ENCODE peak calls at places on chromosomes 6 and 20, in eight cellular contexts. G, V, N, X, Y, W, K and A are unnamed samples.
A peak's percentile ranks its signal among the peaks of the same experiment; 100 is the strongest.

GRCh38 chr6:5776104-5776503 is 230.6 kb downstream of the NRN1 start:
- DNase-seq in G (no peak), V (no peak), N (no peak), X (no peak), Y (no peak), W (no peak), K (no peak), A (no peak)

GRCh38 chr6:110075406-110075805 is 97.3 kb downstream of the GPR6 start:
- DNase-seq in G (no peak), V (no peak), N (peak; percentile 29), X (no peak), Y (no peak), W (no peak), K (no peak), A (no peak)

GRCh38 chr6:20211941-20212391 is 303 bp downstream of the MBOAT1 start:
- DNase-seq in G (no peak), V (no peak), N (no peak), X (no peak), Y (no peak), W (no peak), K (peak; percentile 62), A (peak; percentile 58)

GRCh38 chr6:7104752-7105151 is 3.0 kb upstream of the RREB1 start:
- DNase-seq in G (no peak), V (no peak), N (no peak), X (no peak), Y (no peak), W (no peak), K (no peak), A (no peak)

GRCh38 chr6:88725111-88725711 is 238.2 kb downstream of the RNGTT start:
- DNase-seq in G (no peak), V (no peak), N (peak; percentile 19), X (no peak), Y (no peak), W (no peak), K (peak; percentile 40), A (no peak)

GRCh38 chr20:63923626-63924025 is 28.7 kb downstream of the DNAJC5 start:
- DNase-seq in G (no peak), V (no peak), N (no peak), X (no peak), Y (no peak), W (no peak), K (no peak), A (no peak)

GRCh38 chr20:44056010-44056698 is 130.8 kb downstream of the JPH2 start:
- DNase-seq in G (no peak), V (peak; percentile 25), N (no peak), X (peak; percentile 79), Y (peak; percentile 72), W (peak; percentile 56), K (peak; percentile 53), A (no peak)

GRCh38 chr6:33746651-33747100 is at the start of gene IP6K3:
- DNase-seq in G (no peak), V (no peak), N (no peak), X (no peak), Y (no peak), W (no peak), K (no peak), A (no peak)

GRCh38 chr20:2521369-2522305 is 12.9 kb upstream of the ZNF343 start:
- DNase-seq in G (no peak), V (peak; percentile 22), N (no peak), X (peak; percentile 40), Y (peak; percentile 68), W (peak; percentile 34), K (peak; percentile 77), A (no peak)

GRCh38 chr6:136723780-136724179 is 68.5 kb downstream of the MAP3K5 start:
- DNase-seq in G (no peak), V (no peak), N (no peak), X (peak; percentile 56), Y (peak; percentile 78), W (peak; percentile 4), K (peak; percentile 47), A (no peak)

GRCh38 chr6:11538049-11538798 is 675 bp downstream of the TMEM170B start:
- DNase-seq in G (peak; percentile 22), V (no peak), N (no peak), X (peak; percentile 36), Y (peak; percentile 78), W (peak; percentile 7), K (peak; percentile 45), A (no peak)

GRCh38 chr6:100449239-100449691 is 15.5 kb downstream of the SIM1 start:
- DNase-seq in G (no peak), V (no peak), N (no peak), X (no peak), Y (no peak), W (no peak), K (no peak), A (no peak)

GRCh38 chr6:165984743-165985142 is 182.9 kb downstream of the TBXT start:
- DNase-seq in G (no peak), V (no peak), N (no peak), X (no peak), Y (no peak), W (no peak), K (no peak), A (no peak)

GRCh38 chr6:157727629-157728182 is 95.3 kb upstream of the SNX9 start:
- DNase-seq in G (no peak), V (no peak), N (no peak), X (no peak), Y (no peak), W (no peak), K (no peak), A (no peak)

GRCh38 chr6:46320505-46320904 is 149.7 kb upstream of the ENPP5 start:
- DNase-seq in G (no peak), V (no peak), N (no peak), X (no peak), Y (no peak), W (no peak), K (no peak), A (no peak)

GRCh38 chr6:2792330-2792729 is 27.1 kb downstream of the WRNIP1 start:
- DNase-seq in G (no peak), V (no peak), N (no peak), X (no peak), Y (peak; percentile 38), W (no peak), K (no peak), A (no peak)